ENCODE peak calls at places on chromosomes 3 and 15, in five cellular contexts. K is HepG2, I is Peyer's patch, N is A549, R is heart left ventricle. S is an unnamed sample.

GRCh38 chr15:38391186-38391585 is 62.7 kb upstream of the FAM98B start:
- DNase-seq in R (no peak), K (no peak), N (no peak), I (no peak), S (no peak)

GRCh38 chr15:28879551-28879950 is 6.2 kb upstream of the APBA2 start:
- DNase-seq in I (no peak), N (no peak), R (no peak), K (no peak), S (no peak)

GRCh38 chr3:186108106-186108940 is 566 bp downstream of the ETV5 start:
- DNase-seq in N (peak), K (peak), I (peak), R (peak), S (no peak)

GRCh38 chr3:190325923-190326322 is 3.7 kb upstream of the CLDN1 start:
- DNase-seq in I (no peak), N (no peak), K (no peak), R (no peak), S (no peak)

GRCh38 chr15:61830536-61831330 is 229.5 kb downstream of the VPS13C start:
- DNase-seq in N (no peak), K (no peak), I (no peak), R (no peak), S (no peak)

GRCh38 chr15:41934843-41935242 is 37.5 kb downstream of the EHD4 start:
- DNase-seq in R (no peak), I (no peak), K (no peak), N (no peak), S (peak)

GRCh38 chr15:84645997-84646396 is 8.1 kb downstream of the WDR73 start:
- DNase-seq in K (no peak), I (no peak), R (no peak), N (no peak), S (no peak)

GRCh38 chr3:71760140-71760539 is 6.5 kb downstream of the GPR27 start:
- DNase-seq in N (no peak), K (no peak), R (no peak), I (no peak), S (no peak)

GRCh38 chr15:101501703-101502373 is 12.3 kb upstream of the PCSK6 start:
- DNase-seq in R (no peak), N (peak), I (no peak), K (peak), S (peak)
- TF ChIP-seq CTCF in R (peak), N (peak), I (no peak), K (peak), S (peak)

GRCh38 chr3:4907050-4907449 is 72.2 kb upstream of the BHLHE40 start:
- DNase-seq in K (no peak), R (no peak), I (no peak), N (no peak), S (no peak)

GRCh38 chr3:4908066-4908768 is 71.0 kb upstream of the BHLHE40 start:
- DNase-seq in N (no peak), K (no peak), R (no peak), I (no peak), S (no peak)

GRCh38 chr3:4906107-4906621 is 73.1 kb upstream of the BHLHE40 start:
- DNase-seq in I (no peak), N (no peak), K (no peak), R (no peak), S (no peak)

GRCh38 chr3:4907647-4908046 is 71.6 kb upstream of the BHLHE40 start:
- DNase-seq in R (no peak), N (no peak), K (no peak), I (no peak), S (no peak)

GRCh38 chr3:4908769-4909156 is 70.5 kb upstream of the BHLHE40 start:
- DNase-seq in R (no peak), K (no peak), I (no peak), N (no peak), S (no peak)
- H3K27ac ChIP-seq in R (no peak), K (no peak), I (no peak), N (no peak), S (no peak)

GRCh38 chr15:27087651-27088583 is 116.9 kb downstream of the GABRG3 start:
- DNase-seq in K (no peak), N (no peak), I (no peak), R (no peak), S (no peak)
- TF ChIP-seq POLR2A in K (no peak), N (no peak), I (no peak), R (no peak), S (no peak)

GRCh38 chr3:187833799-187834578 is 88.7 kb upstream of the BCL6 start:
- DNase-seq in I (no peak), N (no peak), K (no peak), R (no peak), S (no peak)
- TF ChIP-seq CTCF in I (no peak), N (no peak), K (no peak), R (no peak), S (no peak)

GRCh38 chr3:12797124-12797891 is 828 bp downstream of the CAND2 start:
- DNase-seq in R (no peak), K (no peak), I (no peak), N (no peak), S (no peak)
- H3K27ac ChIP-seq in R (peak), K (no peak), I (peak), N (peak), S (peak)

GRCh38 chr15:96992817-96993216 is 662.3 kb downstream of the NR2F2 start:
- DNase-seq in I (no peak), N (no peak), K (no peak), R (no peak), S (no peak)
- TF ChIP-seq POLR2A in I (no peak), N (no peak), K (no peak), R (no peak), S (no peak)

GRCh38 chr15:78506971-78507830 is at the start of gene HYKK:
- DNase-seq in R (peak), N (peak), K (peak), I (peak), S (peak)
- TF ChIP-seq CTCF in R (peak), N (no peak), K (peak), I (no peak), S (no peak)

DNA sequence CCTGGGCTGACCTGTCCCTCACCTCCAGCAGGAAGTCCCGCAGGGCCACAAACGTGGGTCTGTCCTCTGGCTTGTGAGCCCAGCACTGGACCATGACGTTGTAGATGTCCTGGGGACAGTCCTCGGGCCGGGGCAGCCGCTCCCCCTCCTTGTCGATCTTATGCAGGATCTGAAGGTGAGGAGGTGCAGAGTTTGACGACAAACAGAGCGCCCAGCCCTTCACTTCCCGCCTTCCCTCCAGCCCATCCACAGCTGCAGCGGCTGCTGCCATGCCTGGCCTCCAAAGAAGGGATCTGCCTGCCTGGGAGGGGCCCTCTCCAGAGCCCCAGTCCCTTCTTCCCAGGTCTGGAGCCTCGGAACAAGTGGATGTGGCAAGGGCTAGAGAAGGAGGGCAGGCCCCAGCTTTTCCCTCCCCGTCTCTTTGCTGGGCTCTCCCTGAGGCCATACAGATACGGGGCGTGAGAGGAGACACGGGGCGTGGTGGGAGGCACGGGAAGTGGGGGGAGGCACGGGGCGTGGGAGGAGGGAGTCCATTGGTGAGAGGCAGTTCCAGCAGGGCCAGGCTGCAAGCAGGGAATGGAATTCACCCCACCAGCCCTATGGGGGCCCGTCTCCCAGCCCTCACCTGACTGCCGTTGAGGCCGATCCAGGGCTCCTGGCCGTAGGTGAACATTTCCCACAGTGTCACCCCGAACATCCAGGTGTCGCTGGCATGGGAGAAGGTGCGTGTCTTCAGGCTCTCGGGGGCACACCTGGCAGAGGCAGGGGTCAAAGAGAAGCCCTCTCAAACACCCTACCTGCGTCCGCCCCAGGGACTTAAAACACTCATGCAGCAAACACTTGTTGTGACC is 29.7 kb downstream of the TNK2 start:
- DNase-seq in K (no peak), R (no peak), N (no peak), I (no peak), S (no peak)
- H3K27ac ChIP-seq in K (no peak), R (no peak), N (no peak), I (no peak), S (no peak)

DNA sequence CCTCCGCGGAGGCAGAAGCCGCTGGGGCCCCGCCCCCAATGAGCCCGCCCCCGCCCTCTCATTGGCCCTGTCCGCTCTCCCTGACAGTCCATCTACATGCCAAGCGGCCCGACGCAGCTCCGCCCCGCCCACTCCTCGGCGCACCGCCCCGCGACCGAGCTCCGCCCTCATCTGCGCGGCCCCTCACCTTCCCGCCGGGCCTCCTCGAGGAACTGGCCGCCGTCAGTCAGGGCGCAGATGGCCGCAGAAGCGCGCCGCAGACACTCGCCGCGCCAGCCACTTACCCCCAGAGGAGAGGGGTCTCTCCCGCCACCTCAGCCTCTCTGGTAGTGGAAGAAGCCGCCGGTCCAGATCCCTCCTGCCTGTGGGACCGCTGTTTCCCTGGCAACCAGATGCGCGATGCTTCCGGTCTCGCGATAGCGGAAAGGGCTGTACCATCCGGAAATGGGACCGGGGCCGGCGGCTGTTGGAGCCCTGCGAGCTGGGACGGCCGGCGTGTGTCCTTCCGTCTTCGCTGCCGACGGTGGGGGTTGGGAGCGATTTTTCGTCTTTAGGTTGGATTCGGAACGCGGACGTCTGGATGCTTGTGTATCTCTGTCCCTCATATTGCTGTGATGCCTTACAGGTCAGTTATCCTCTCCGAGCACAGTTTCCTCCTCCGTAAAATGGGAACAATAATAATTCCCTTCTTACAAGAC is at the start of gene FSIP1:
- DNase-seq in I (peak), R (peak), K (peak), N (peak), S (peak)
- TF ChIP-seq POLR2A in I (peak), R (no peak), K (peak), N (peak), S (no peak)

GRCh38 chr3:4680881-4681300 is 187.7 kb downstream of the ITPR1 start:
- DNase-seq in R (no peak), N (no peak), K (no peak), I (no peak), S (no peak)
- TF ChIP-seq CTCF in R (no peak), N (no peak), K (no peak), I (no peak), S (no peak)

S was measured in breast epithelium.